ENCODE peak calls at places on chromosomes 2 and 18, in eight cellular contexts. One of them, this sample, is unnamed.

GRCh38 chr2:159712929-159713575 is 746 bp downstream of the MARCHF7 start:
- DNase-seq in OCI-LY7: peak
- DNase-seq in mucosa of descending colon: no peak
- DNase-seq in NCI-H1105: no peak
- DNase-seq in activated naive CD4-positive, alpha-beta T cell treated with Interleukin-2 at 50 U/mL for 16 hours: no peak
- DNase-seq in stomach: no peak
- DNase-seq in GM18507: no peak
- DNase-seq in endothelial cell: no peak
- DNase-seq in this sample: no peak

GRCh38 chr2:42026332-42026731 is 21.5 kb upstream of the PKDCC start:
- DNase-seq in endothelial cell: no peak
- DNase-seq in stomach: no peak
- DNase-seq in OCI-LY7: no peak
- DNase-seq in GM18507: no peak
- DNase-seq in NCI-H1105: no peak
- DNase-seq in mucosa of descending colon: no peak
- DNase-seq in activated naive CD4-positive, alpha-beta T cell treated with Interleukin-2 at 50 U/mL for 16 hours: no peak
- DNase-seq in this sample: no peak

GRCh38 chr2:182372661-182373060 is 54.2 kb downstream of the PDE1A start:
- DNase-seq in mucosa of descending colon: no peak
- DNase-seq in GM18507: no peak
- DNase-seq in endothelial cell: no peak
- DNase-seq in OCI-LY7: no peak
- DNase-seq in activated naive CD4-positive, alpha-beta T cell treated with Interleukin-2 at 50 U/mL for 16 hours: no peak
- DNase-seq in stomach: no peak
- DNase-seq in NCI-H1105: no peak
- DNase-seq in this sample: no peak

GRCh38 chr18:79924814-79925655 is 26.4 kb downstream of the SLC66A2 start:
- DNase-seq in NCI-H1105: peak
- DNase-seq in stomach: peak
- DNase-seq in endothelial cell: peak
- DNase-seq in activated naive CD4-positive, alpha-beta T cell treated with Interleukin-2 at 50 U/mL for 16 hours: no peak
- DNase-seq in mucosa of descending colon: peak
- DNase-seq in GM18507: no peak
- DNase-seq in OCI-LY7: no peak
- DNase-seq in this sample: peak

GRCh38 chr18:42976869-42977268 is 138.6 kb downstream of the RIT2 start:
- DNase-seq in NCI-H1105: no peak
- DNase-seq in activated naive CD4-positive, alpha-beta T cell treated with Interleukin-2 at 50 U/mL for 16 hours: no peak
- DNase-seq in OCI-LY7: no peak
- DNase-seq in mucosa of descending colon: no peak
- DNase-seq in stomach: no peak
- DNase-seq in endothelial cell: no peak
- DNase-seq in GM18507: no peak
- DNase-seq in this sample: no peak

GRCh38 chr18:22136395-22136794 is 33.0 kb upstream of the GATA6 start:
- DNase-seq in stomach: no peak
- DNase-seq in activated naive CD4-positive, alpha-beta T cell treated with Interleukin-2 at 50 U/mL for 16 hours: no peak
- DNase-seq in GM18507: no peak
- DNase-seq in NCI-H1105: no peak
- DNase-seq in mucosa of descending colon: no peak
- DNase-seq in OCI-LY7: no peak
- DNase-seq in endothelial cell: no peak
- DNase-seq in this sample: no peak

GRCh38 chr2:84958135-84959044 is 12.6 kb upstream of the KCMF1 start:
- DNase-seq in endothelial cell: peak
- DNase-seq in NCI-H1105: peak
- DNase-seq in activated naive CD4-positive, alpha-beta T cell treated with Interleukin-2 at 50 U/mL for 16 hours: no peak
- DNase-seq in mucosa of descending colon: no peak
- DNase-seq in stomach: peak
- DNase-seq in OCI-LY7: no peak
- DNase-seq in GM18507: no peak
- DNase-seq in this sample: peak

GRCh38 chr2:65299246-65299645 is 71.6 kb downstream of the ACTR2 start:
- DNase-seq in stomach: no peak
- DNase-seq in OCI-LY7: no peak
- DNase-seq in endothelial cell: no peak
- DNase-seq in mucosa of descending colon: no peak
- DNase-seq in activated naive CD4-positive, alpha-beta T cell treated with Interleukin-2 at 50 U/mL for 16 hours: peak
- DNase-seq in GM18507: no peak
- DNase-seq in NCI-H1105: no peak
- DNase-seq in this sample: no peak

GRCh38 chr2:95261602-95262001 is 12.6 kb upstream of the PROM2 start:
- DNase-seq in endothelial cell: no peak
- DNase-seq in NCI-H1105: no peak
- DNase-seq in GM18507: no peak
- DNase-seq in mucosa of descending colon: no peak
- DNase-seq in OCI-LY7: no peak
- DNase-seq in stomach: peak
- DNase-seq in activated naive CD4-positive, alpha-beta T cell treated with Interleukin-2 at 50 U/mL for 16 hours: no peak
- DNase-seq in this sample: no peak

GRCh38 chr18:57311472-57311871 is 40.9 kb upstream of the ST8SIA3 start:
- DNase-seq in endothelial cell: no peak
- DNase-seq in mucosa of descending colon: no peak
- DNase-seq in OCI-LY7: no peak
- DNase-seq in NCI-H1105: no peak
- DNase-seq in stomach: no peak
- DNase-seq in activated naive CD4-positive, alpha-beta T cell treated with Interleukin-2 at 50 U/mL for 16 hours: no peak
- DNase-seq in GM18507: no peak
- DNase-seq in this sample: no peak

GRCh38 chr2:74242354-74243071 is 44.1 kb downstream of the MTHFD2 start:
- DNase-seq in mucosa of descending colon: no peak
- DNase-seq in OCI-LY7: no peak
- DNase-seq in endothelial cell: no peak
- DNase-seq in activated naive CD4-positive, alpha-beta T cell treated with Interleukin-2 at 50 U/mL for 16 hours: no peak
- DNase-seq in GM18507: no peak
- DNase-seq in stomach: no peak
- DNase-seq in NCI-H1105: no peak
- DNase-seq in this sample: no peak

This sample was measured in NCI-H2107.